ENCODE peak calls at places on chromosome 19, in seven cellular contexts. J is astrocyte of the hippocampus; D is GM19239; C is activated T-cell treated with anti-CD3 and anti-CD28 coated beads for 1 hour; G is activated T-helper 9 cell treated with anti-CD3 and anti-CD28 coated beads, Interleukin-2, amount 50 U/mL, for 16 hours; U is SK-MEL-5; S is activated CD4-positive, alpha-beta T cell treated with anti-CD3 and anti-CD28 coated beads, Interleukin-2, amount 50 U/mL, for 48 hours. X is an unnamed sample.
A peak's percentile ranks its signal among the peaks of the same experiment; 100 is the strongest.

GRCh38 chr19:18421371-18421959 is 2.3 kb downstream of the SSBP4 start:
- DNase-seq in J (peak; percentile 1), D (no peak), C (no peak), G (no peak), U (no peak), S (no peak), X (no peak)

GRCh38 chr19:17739121-17739875 is 12.0 kb upstream of the FCHO1 start:
- DNase-seq in J (no peak), D (no peak), C (no peak), G (no peak), U (no peak), S (no peak), X (no peak)

GRCh38 chr19:31818740-31819228 is 469.5 kb upstream of the TSHZ3 start:
- DNase-seq in J (no peak), D (no peak), C (no peak), G (no peak), U (no peak), S (no peak), X (no peak)

GRCh38 chr19:30593358-30593757 is 221.2 kb downstream of the ZNF536 start:
- DNase-seq in J (no peak), D (no peak), C (no peak), G (no peak), U (no peak), S (no peak), X (no peak)

GRCh38 chr19:18101268-18101667 is 3.7 kb downstream of the MAST3 start:
- DNase-seq in J (no peak), D (no peak), C (no peak), G (no peak), U (no peak), S (no peak), X (no peak)

GRCh38 chr19:30056580-30056979 is 114.5 kb downstream of the URI1 start:
- DNase-seq in J (no peak), D (no peak), C (no peak), G (no peak), U (no peak), S (no peak), X (no peak)

GRCh38 chr19:44570984-44571684 is 41.7 kb upstream of the CEACAM20 start:
- DNase-seq in J (peak; percentile 87), D (peak; percentile 22), C (peak; percentile 18), G (no peak), U (peak; percentile 81), S (peak; percentile 64), X (no peak)

GRCh38 chr19:12867120-12868099 is 13.8 kb downstream of the DNASE2 start:
- DNase-seq in J (peak; percentile 83), D (peak; percentile 96), C (peak; percentile 65), G (peak; percentile 38), U (no peak), S (peak; percentile 73), X (peak; percentile 29)

GRCh38 chr19:37594982-37595382 is 306 bp downstream of the ZNF540 start:
- DNase-seq in J (no peak), D (no peak), C (peak; percentile 31), G (peak; percentile 35), U (no peak), S (peak; percentile 57), X (peak; percentile 48)

GRCh38 chr19:13092608-13093260 is 9.9 kb downstream of the LYL1 start:
- DNase-seq in J (peak; percentile 66), D (no peak), C (no peak), G (no peak), U (no peak), S (no peak), X (no peak)

GRCh38 chr19:46717716-46718143 is 816 bp upstream of the PRKD2 start:
- DNase-seq in J (no peak), D (no peak), C (no peak), G (no peak), U (no peak), S (peak; percentile 32), X (no peak)

GRCh38 chr19:47766670-47767069 is 11.8 kb upstream of the SELENOW start:
- DNase-seq in J (no peak), D (no peak), C (no peak), G (no peak), U (no peak), S (no peak), X (no peak)

GRCh38 chr19:49430678-49431329 is 5.6 kb downstream of the GFY start:
- DNase-seq in J (no peak), D (no peak), C (no peak), G (no peak), U (no peak), S (peak; percentile 49), X (no peak)

X was measured in activated effector memory CD4-positive, alpha-beta T cell treated with Interleukin-2 at 50 U/mL for 16 hours.